ENCODE peak calls at places on chromosomes 1 and 21, in five cellular contexts. One of them, this sample, is unnamed.

GRCh38 chr1:231630558-231631205 is 4.1 kb downstream of the DISC1 start:
- DNase-seq in adrenal gland: no peak
- DNase-seq in MV-4-11: no peak
- DNase-seq in NCI-H460: no peak
- DNase-seq in body of pancreas: no peak
- DNase-seq in this sample: no peak

GRCh38 chr1:17904290-17904689 is 149.2 kb downstream of the ACTL8 start:
- DNase-seq in adrenal gland: no peak
- DNase-seq in MV-4-11: no peak
- DNase-seq in NCI-H460: no peak
- DNase-seq in body of pancreas: peak
- DNase-seq in this sample: no peak

GRCh38 chr1:54176621-54177327 is 23.1 kb downstream of the CYB5RL start:
- DNase-seq in adrenal gland: no peak
- DNase-seq in MV-4-11: no peak
- DNase-seq in NCI-H460: no peak
- DNase-seq in body of pancreas: no peak
- DNase-seq in this sample: no peak

GRCh38 chr1:211559222-211560010 is 19.5 kb downstream of the SLC30A1 start:
- DNase-seq in adrenal gland: no peak
- DNase-seq in MV-4-11: no peak
- DNase-seq in NCI-H460: no peak
- DNase-seq in body of pancreas: no peak
- DNase-seq in this sample: no peak

GRCh38 chr1:116556289-116557006 is 14.4 kb downstream of the CD58 start:
- DNase-seq in adrenal gland: peak
- DNase-seq in MV-4-11: peak
- DNase-seq in NCI-H460: peak
- DNase-seq in body of pancreas: no peak
- DNase-seq in this sample: peak

GRCh38 chr1:201999625-202000238 is 10.7 kb upstream of the ELF3 start:
- DNase-seq in adrenal gland: no peak
- DNase-seq in MV-4-11: peak
- DNase-seq in NCI-H460: peak
- DNase-seq in body of pancreas: peak
- DNase-seq in this sample: no peak

GRCh38 chr1:201542166-201543045 is 3.5 kb downstream of the NAV1 start:
- DNase-seq in adrenal gland: no peak
- DNase-seq in MV-4-11: peak
- DNase-seq in NCI-H460: no peak
- DNase-seq in body of pancreas: no peak
- DNase-seq in this sample: no peak

GRCh38 chr1:245260116-245260882 is 105.5 kb downstream of the KIF26B start:
- DNase-seq in adrenal gland: no peak
- DNase-seq in MV-4-11: peak
- DNase-seq in NCI-H460: no peak
- DNase-seq in body of pancreas: no peak
- DNase-seq in this sample: no peak

GRCh38 chr1:89938171-89939055 is 56.5 kb upstream of the ZNF326 start:
- DNase-seq in adrenal gland: no peak
- DNase-seq in MV-4-11: no peak
- DNase-seq in NCI-H460: no peak
- DNase-seq in body of pancreas: no peak
- DNase-seq in this sample: no peak

GRCh38 chr1:53025778-53026131 is 36.3 kb upstream of the PODN start:
- DNase-seq in adrenal gland: no peak
- DNase-seq in MV-4-11: no peak
- DNase-seq in NCI-H460: no peak
- DNase-seq in body of pancreas: no peak
- DNase-seq in this sample: no peak

GRCh38 chr1:1000357-1001056 is 610 bp upstream of the HES4 start:
- DNase-seq in adrenal gland: peak
- DNase-seq in MV-4-11: peak
- DNase-seq in NCI-H460: peak
- DNase-seq in body of pancreas: peak
- DNase-seq in this sample: peak

GRCh38 chr1:234214911-234215892 is 158.1 kb upstream of the COA6 start:
- DNase-seq in adrenal gland: no peak
- DNase-seq in MV-4-11: no peak
- DNase-seq in NCI-H460: no peak
- DNase-seq in body of pancreas: peak
- DNase-seq in this sample: no peak

GRCh38 chr21:36379236-36379635 is 6.0 kb upstream of the CHAF1B start:
- DNase-seq in adrenal gland: no peak
- DNase-seq in MV-4-11: no peak
- DNase-seq in NCI-H460: no peak
- DNase-seq in body of pancreas: no peak
- DNase-seq in this sample: no peak

GRCh38 chr21:41966341-41966833 is 12.6 kb upstream of the C2CD2 start:
- DNase-seq in adrenal gland: no peak
- DNase-seq in MV-4-11: no peak
- DNase-seq in NCI-H460: no peak
- DNase-seq in body of pancreas: no peak
- DNase-seq in this sample: no peak

GRCh38 chr1:44857446-44857845 is 14.4 kb upstream of the PTCH2 start:
- DNase-seq in adrenal gland: no peak
- DNase-seq in MV-4-11: no peak
- DNase-seq in NCI-H460: no peak
- DNase-seq in body of pancreas: no peak
- DNase-seq in this sample: no peak

GRCh38 chr1:83131692-83131955 is 867.3 kb downstream of the TTLL7 start:
- DNase-seq in adrenal gland: no peak
- DNase-seq in MV-4-11: no peak
- DNase-seq in NCI-H460: no peak
- DNase-seq in body of pancreas: no peak
- DNase-seq in this sample: no peak

GRCh38 chr1:17436380-17437174 is 2.9 kb downstream of the RCC2 start:
- DNase-seq in adrenal gland: no peak
- DNase-seq in MV-4-11: no peak
- DNase-seq in NCI-H460: no peak
- DNase-seq in body of pancreas: no peak
- DNase-seq in this sample: no peak

GRCh38 chr21:35637431-35637830 is 422.9 kb downstream of the SETD4 start:
- DNase-seq in adrenal gland: peak
- DNase-seq in MV-4-11: no peak
- DNase-seq in NCI-H460: no peak
- DNase-seq in body of pancreas: peak
- DNase-seq in this sample: no peak

GRCh38 chr21:39373634-39374033 is 24.7 kb upstream of the HMGN1 start:
- DNase-seq in adrenal gland: no peak
- DNase-seq in MV-4-11: peak
- DNase-seq in NCI-H460: no peak
- DNase-seq in body of pancreas: no peak
- DNase-seq in this sample: no peak

GRCh38 chr1:169003864-169004516 is 102.5 kb upstream of the ATP1B1 start:
- DNase-seq in adrenal gland: peak
- DNase-seq in MV-4-11: no peak
- DNase-seq in NCI-H460: no peak
- DNase-seq in body of pancreas: peak
- DNase-seq in this sample: peak

GRCh38 chr1:79497193-79497773 is 490.8 kb upstream of the ADGRL4 start:
- DNase-seq in adrenal gland: no peak
- DNase-seq in MV-4-11: peak
- DNase-seq in NCI-H460: peak
- DNase-seq in body of pancreas: peak
- DNase-seq in this sample: no peak

GRCh38 chr1:3768811-3769390 is 3.6 kb upstream of the SMIM1 start:
- DNase-seq in adrenal gland: no peak
- DNase-seq in MV-4-11: no peak
- DNase-seq in NCI-H460: no peak
- DNase-seq in body of pancreas: no peak
- DNase-seq in this sample: peak

GRCh38 chr1:117629625-117630422 is 24.0 kb downstream of the TENT5C start:
- DNase-seq in adrenal gland: no peak
- DNase-seq in MV-4-11: no peak
- DNase-seq in NCI-H460: no peak
- DNase-seq in body of pancreas: peak
- DNase-seq in this sample: no peak

GRCh38 chr1:14519976-14520375 is 78.5 kb upstream of the KAZN start:
- DNase-seq in adrenal gland: no peak
- DNase-seq in MV-4-11: no peak
- DNase-seq in NCI-H460: no peak
- DNase-seq in body of pancreas: no peak
- DNase-seq in this sample: no peak